ENCODE peak calls at places on chromosomes 6 and 20, in five cellular contexts. F, R, E, W and U are unnamed samples.
A peak's percentile ranks its signal among the peaks of the same experiment; 100 is the strongest.

GRCh38 chr6:88725111-88725711 is 238.2 kb downstream of the RNGTT start:
- DNase-seq in F (peak; percentile 84), R (peak; percentile 43), E (peak; percentile 76), W (peak; percentile 74), U (no peak)

GRCh38 chr6:159008656-159009288 is 8.8 kb upstream of the RSPH3 start:
- DNase-seq in F (no peak), R (peak; percentile 79), E (peak; percentile 38), W (peak; percentile 28), U (no peak)

GRCh38 chr6:87484491-87484890 is 11.7 kb downstream of the SLC35A1 start:
- DNase-seq in F (no peak), R (peak; percentile 70), E (no peak), W (no peak), U (no peak)

GRCh38 chr6:22149501-22150490 is 147.0 kb downstream of the PRL start:
- DNase-seq in F (no peak), R (no peak), E (peak; percentile 41), W (peak; percentile 78), U (no peak)

GRCh38 chr20:10540636-10541493 is 105.8 kb downstream of the SLX4IP start:
- DNase-seq in F (no peak), R (peak; percentile 88), E (peak; percentile 94), W (peak; percentile 94), U (no peak)

GRCh38 chr6:119742188-119742803 is 392.7 kb upstream of the MAN1A1 start:
- DNase-seq in F (peak; percentile 73), R (peak; percentile 82), E (peak; percentile 50), W (peak; percentile 24), U (peak; percentile 69)

GRCh38 chr6:138891255-138891986 is 95.5 kb downstream of the ECT2L start:
- DNase-seq in F (no peak), R (no peak), E (peak; percentile 24), W (peak; percentile 63), U (no peak)

GRCh38 chr6:29602564-29603361 is 17.8 kb downstream of the OR2H2 start:
- DNase-seq in F (peak; percentile 85), R (no peak), E (peak; percentile 54), W (peak; percentile 7), U (no peak)

GRCh38 chr6:108800510-108800909 is 47.7 kb upstream of the ARMC2 start:
- DNase-seq in F (no peak), R (no peak), E (no peak), W (peak; percentile 15), U (no peak)

GRCh38 chr20:44017905-44018683 is 103.4 kb downstream of the TOX2 start:
- DNase-seq in F (no peak), R (no peak), E (peak; percentile 87), W (peak; percentile 93), U (no peak)

GRCh38 chr6:160510199-160510598 is 153.9 kb downstream of the LPA start:
- DNase-seq in F (no peak), R (no peak), E (peak; percentile 67), W (peak; percentile 60), U (no peak)

GRCh38 chr6:19866199-19866872 is 29.2 kb downstream of the ID4 start:
- DNase-seq in F (no peak), R (no peak), E (no peak), W (no peak), U (no peak)

GRCh38 chr20:46070215-46070910 is 19.4 kb downstream of the NCOA5 start:
- DNase-seq in F (no peak), R (no peak), E (peak; percentile 52), W (peak; percentile 86), U (no peak)

GRCh38 chr6:44222486-44222986 is 859 bp upstream of the SLC29A1 start:
- DNase-seq in F (no peak), R (no peak), E (no peak), W (no peak), U (no peak)

GRCh38 chr20:64082126-64082638 is 2.0 kb downstream of the LKAAEAR1 start:
- DNase-seq in F (peak; percentile 48), R (no peak), E (no peak), W (no peak), U (no peak)

GRCh38 chr6:51339728-51340127 is 521.1 kb downstream of the TFAP2B start:
- DNase-seq in F (peak; percentile 29), R (peak; percentile 53), E (no peak), W (no peak), U (peak; percentile 71)

GRCh38 chr6:104186836-104187235 is 672.9 kb downstream of the HACE1 start:
- DNase-seq in F (no peak), R (peak; percentile 56), E (no peak), W (no peak), U (no peak)

GRCh38 chr6:83615025-83615999 is 93.6 kb downstream of the SNAP91 start:
- DNase-seq in F (no peak), R (peak; percentile 53), E (peak; percentile 47), W (peak; percentile 37), U (peak; percentile 35)

GRCh38 chr6:53484409-53485280 is 60.3 kb downstream of the GCLC start:
- DNase-seq in F (peak; percentile 38), R (peak; percentile 94), E (peak; percentile 67), W (peak; percentile 75), U (peak; percentile 71)

GRCh38 chr20:35271904-35272303 is 6.0 kb downstream of the MMP24OS start:
- DNase-seq in F (no peak), R (peak; percentile 99), E (no peak), W (peak; percentile 51), U (no peak)

GRCh38 chr6:128438311-128438916 is 82.0 kb downstream of the PTPRK start:
- DNase-seq in F (no peak), R (no peak), E (no peak), W (no peak), U (no peak)

GRCh38 chr6:12266571-12266970 is 23.6 kb upstream of the EDN1 start:
- DNase-seq in F (no peak), R (peak; percentile 56), E (peak; percentile 75), W (peak; percentile 77), U (no peak)

GRCh38 chr20:36062799-36063198 is 91.7 kb upstream of the EPB41L1 start:
- DNase-seq in F (no peak), R (peak; percentile 76), E (peak; percentile 71), W (no peak), U (no peak)

GRCh38 chr6:169363590-169363989 is 109.9 kb upstream of the THBS2 start:
- DNase-seq in F (no peak), R (no peak), E (no peak), W (peak; percentile 49), U (no peak)

GRCh38 chr6:105898286-105898685 is 187.8 kb upstream of the PRDM1 start:
- DNase-seq in F (no peak), R (no peak), E (peak; percentile 58), W (peak; percentile 98), U (no peak)

GRCh38 chr6:111024661-111025060 is 42.8 kb downstream of the RPF2 start:
- DNase-seq in F (no peak), R (no peak), E (no peak), W (no peak), U (no peak)

GRCh38 chr20:24254480-24254879 is 214.9 kb upstream of the SYNDIG1 start:
- DNase-seq in F (no peak), R (no peak), E (no peak), W (no peak), U (no peak)

GRCh38 chr6:39309942-39310531 is 4.2 kb downstream of the KCNK17 start:
- DNase-seq in F (peak; percentile 83), R (peak; percentile 90), E (peak; percentile 67), W (peak; percentile 62), U (peak; percentile 69)

GRCh38 chr20:49278036-49278816 is at the start of gene ZNFX1:
- DNase-seq in F (peak; percentile 98), R (peak; percentile 100), E (peak; percentile 98), W (peak; percentile 96), U (peak; percentile 98)
- H3K14ac ChIP-seq in F (peak within 1 kb of the TSS; percentile 93), R (peak within 1 kb of the TSS; percentile 88), E (peak within 1 kb of the TSS; percentile 100), W (peak within 1 kb of the TSS; percentile 100), U (peak within 1 kb of the TSS; percentile 66)

GRCh38 chr20:50320005-50320909 is 129.6 kb downstream of the CEBPB start:
- DNase-seq in F (no peak), R (no peak), E (no peak), W (no peak), U (no peak)
- H4K8ac ChIP-seq in F (no peak overlapping the region), R (peak overlapping the region; percentile 1), E (peak overlapping the region; percentile 41), W (peak overlapping the region; percentile 81), U (peak overlapping the region; percentile 95)

GRCh38 chr6:24774696-24775519 is at the start of gene GMNN:
- DNase-seq in F (peak; percentile 97), R (peak; percentile 99), E (peak; percentile 95), W (peak; percentile 89), U (peak; percentile 97)
- H2BK5ac ChIP-seq in F (peak within 1 kb of the TSS; percentile 97), R (peak within 1 kb of the TSS; percentile 93), E (no peak within 1 kb of the TSS), W (peak within 1 kb of the TSS; percentile 71), U (peak within 1 kb of the TSS; percentile 96)

DNA sequence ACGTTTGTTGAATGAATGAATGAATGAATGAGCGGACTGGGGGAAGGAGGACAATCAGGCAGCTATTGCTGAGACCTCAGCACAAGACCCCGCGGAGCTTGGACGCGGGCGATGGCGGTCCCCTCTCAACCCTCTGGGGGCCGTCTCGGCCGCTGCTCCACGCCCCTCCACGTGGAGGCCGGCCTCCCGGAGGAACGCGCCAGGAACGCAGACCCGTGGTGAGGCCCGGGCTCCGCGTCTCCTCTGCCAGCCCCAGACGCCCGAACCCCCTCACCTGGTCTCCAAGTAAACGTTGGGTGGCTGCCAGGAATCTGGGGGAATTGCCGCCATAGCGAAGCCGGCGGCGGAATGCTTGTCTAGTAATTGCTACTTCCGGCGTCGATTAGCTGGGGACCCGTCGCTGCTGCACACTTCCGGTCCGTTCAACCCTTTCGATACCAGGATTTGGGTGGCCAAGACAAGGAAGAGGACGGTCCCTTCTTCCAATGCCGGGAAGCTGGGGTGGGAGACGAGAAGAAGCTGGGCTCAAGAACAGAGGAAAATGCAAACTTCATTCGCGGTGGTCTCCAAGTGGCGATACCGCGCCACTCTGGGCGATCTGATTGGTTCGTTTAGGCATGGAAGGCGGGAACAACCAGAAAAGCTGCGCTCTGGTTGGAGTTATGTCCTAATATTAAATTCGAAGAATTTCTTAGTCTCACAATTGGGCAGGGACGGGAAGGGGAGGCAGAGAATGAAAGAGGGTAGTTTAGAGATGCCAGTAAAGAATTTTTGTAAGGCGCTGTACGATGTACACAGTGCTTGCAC is at the start of gene PPIL1:
- DNase-seq in F (peak; percentile 85), R (peak; percentile 88), E (peak; percentile 94), W (peak; percentile 90), U (peak; percentile 84)
- H3K14ac ChIP-seq in F (peak within 1 kb of the TSS; percentile 94), R (peak within 1 kb of the TSS; percentile 96), E (peak within 1 kb of the TSS; percentile 72), W (peak within 1 kb of the TSS; percentile 100), U (no peak within 1 kb of the TSS)

GRCh38 chr20:3740600-3741301 is 8.3 kb downstream of the HSPA12B start:
- DNase-seq in F (peak; percentile 7), R (no peak), E (no peak), W (no peak), U (no peak)
- H4K8ac ChIP-seq in F (no peak overlapping the region), R (no peak overlapping the region), E (no peak overlapping the region), W (no peak overlapping the region), U (no peak overlapping the region)

GRCh38 chr6:71405416-71405815 is 116.8 kb downstream of the OGFRL1 start:
- DNase-seq in F (no peak), R (no peak), E (no peak), W (no peak), U (no peak)
- H2BK5ac ChIP-seq in F (no peak overlapping the region), R (peak overlapping the region; percentile 56), E (peak overlapping the region; percentile 68), W (peak overlapping the region; percentile 64), U (no peak overlapping the region)

GRCh38 chr6:135592276-135592675 is 94.7 kb upstream of the AHI1 start:
- DNase-seq in F (no peak), R (no peak), E (no peak), W (no peak), U (no peak)
- H3K14ac ChIP-seq in F (no peak overlapping the region), R (no peak overlapping the region), E (no peak overlapping the region), W (no peak overlapping the region), U (no peak overlapping the region)